ENCODE peak calls at places on chromosomes 7 and 10, in five cellular contexts. T is GM06990, B is esophagus squamous epithelium, U is AG04450, Z is astrocyte of the spinal cord. C is an unnamed sample.

GRCh38 chr7:100591596-100591995 is 5.5 kb downstream of the FBXO24 start:
- DNase-seq in T (no peak), B (no peak), U (no peak), Z (no peak), C (no peak)

GRCh38 chr10:13993169-13993568 is 337.6 kb downstream of the FRMD4A start:
- DNase-seq in T (no peak), B (no peak), U (peak; percentile 78), Z (peak; percentile 71), C (no peak)

GRCh38 chr7:28811003-28811402 is 147.1 kb downstream of the TRIL start:
- DNase-seq in T (no peak), B (no peak), U (no peak), Z (no peak), C (no peak)

GRCh38 chr7:149496642-149497391 is 792 bp downstream of the ZNF746 start:
- DNase-seq in T (peak; percentile 55), B (no peak), U (no peak), Z (peak; percentile 32), C (peak; percentile 69)

GRCh38 chr10:20233423-20233822 is 417.2 kb downstream of the PLXDC2 start:
- DNase-seq in T (no peak), B (no peak), U (no peak), Z (no peak), C (no peak)

GRCh38 chr7:30970074-30970473 is 6.3 kb downstream of the GHRHR start:
- DNase-seq in T (no peak), B (no peak), U (no peak), Z (no peak), C (peak; percentile 6)

GRCh38 chr7:40329601-40330153 is 194.9 kb downstream of the SUGCT start:
- DNase-seq in T (no peak), B (no peak), U (peak; percentile 32), Z (peak; percentile 73), C (peak; percentile 52)

GRCh38 chr7:46032936-46033335 is 111.9 kb upstream of the IGFBP3 start:
- DNase-seq in T (no peak), B (no peak), U (no peak), Z (no peak), C (no peak)

GRCh38 chr7:1510780-1511154 is 6.6 kb upstream of the INTS1 start:
- DNase-seq in T (peak; percentile 16), B (no peak), U (no peak), Z (no peak), C (no peak)

GRCh38 chr7:66970310-66970709 is 25.1 kb downstream of the SBDS start:
- DNase-seq in T (no peak), B (no peak), U (no peak), Z (no peak), C (no peak)
- TF ChIP-seq CTCF in T (no peak), B (no peak), U (no peak), Z (no peak), C (no peak)

DNA sequence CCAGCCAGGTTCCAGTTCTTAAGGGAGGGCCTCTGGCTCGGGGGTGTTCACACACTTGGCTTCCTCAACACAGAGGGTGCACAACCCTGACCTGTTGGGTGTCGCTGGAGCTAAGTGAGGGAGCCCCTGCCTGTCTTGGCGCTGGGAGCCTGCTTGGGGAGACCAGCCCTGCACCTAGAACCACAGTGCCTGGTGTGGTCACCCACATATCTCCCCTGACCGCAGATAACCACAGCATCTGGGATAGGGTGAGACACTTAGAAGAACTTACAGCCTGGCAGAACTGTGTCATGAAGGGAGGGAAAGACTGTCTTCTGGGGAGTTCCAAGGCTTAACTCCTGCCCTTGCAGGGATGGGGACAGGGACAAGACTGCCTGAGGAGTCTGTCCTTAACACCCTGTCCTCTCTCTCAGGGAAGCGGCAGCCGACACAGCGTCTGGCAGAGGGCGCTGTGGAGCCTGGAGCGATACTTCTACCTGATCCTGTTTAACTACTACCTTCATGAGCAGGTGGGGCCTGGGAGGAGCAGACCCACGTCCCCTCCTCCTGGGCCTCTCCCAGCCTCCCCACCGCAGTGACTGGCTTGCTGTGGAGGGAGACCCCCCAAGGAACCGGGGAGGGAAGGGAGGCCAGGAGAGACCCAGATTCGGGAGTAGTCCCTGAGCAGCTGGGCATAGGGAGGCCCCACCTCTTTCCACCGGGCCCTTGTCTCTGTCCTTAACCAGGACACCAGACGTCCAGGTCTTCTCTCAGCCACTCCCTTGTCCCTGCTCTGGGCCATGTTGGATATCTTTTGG is 59.0 kb downstream of the PALD1 start:
- DNase-seq in T (no peak), B (no peak), U (no peak), Z (no peak), C (peak; percentile 56)
- TF ChIP-seq CTCF in T (peak; percentile 58), B (peak; percentile 34), U (peak; percentile 34), Z (peak; percentile 54), C (peak; percentile 25)

GRCh38 chr10:77501846-77502251 is 135.8 kb downstream of the KCNMA1 start:
- DNase-seq in T (no peak), B (no peak), U (no peak), Z (no peak), C (no peak)
- TF ChIP-seq CTCF in T (peak; percentile 8), B (no peak), U (no peak), Z (no peak), C (no peak)

GRCh38 chr7:74028321-74028812 is 394 bp downstream of the ELN start:
- DNase-seq in T (no peak), B (no peak), U (no peak), Z (no peak), C (no peak)

GRCh38 chr7:74026406-74027123 is 1.4 kb upstream of the ELN start:
- DNase-seq in T (peak; percentile 50), B (no peak), U (no peak), Z (peak; percentile 57), C (peak; percentile 89)

GRCh38 chr7:74025745-74026144 is 2.2 kb upstream of the ELN start:
- DNase-seq in T (no peak), B (no peak), U (no peak), Z (no peak), C (no peak)

GRCh38 chr7:74027683-74028320 is at the start of gene ELN:
- DNase-seq in T (no peak), B (no peak), U (no peak), Z (no peak), C (no peak)

GRCh38 chr7:74027124-74027682 is 770 bp upstream of the ELN start:
- DNase-seq in T (no peak), B (no peak), U (no peak), Z (no peak), C (no peak)
- TF ChIP-seq CTCF in T (no peak), B (no peak), U (no peak), Z (no peak), C (no peak)

GRCh38 chr7:106094780-106095179 is 17.3 kb downstream of the SYPL1 start:
- DNase-seq in T (no peak), B (no peak), U (no peak), Z (no peak), C (no peak)
- TF ChIP-seq CTCF in T (peak; percentile 12), B (peak; percentile 19), U (no peak), Z (no peak), C (no peak)

GRCh38 chr7:20508109-20508508 is 107.4 kb upstream of the ABCB5 start:
- DNase-seq in T (no peak), B (no peak), U (no peak), Z (peak; percentile 14), C (no peak)
- TF ChIP-seq CTCF in T (no peak), B (no peak), U (no peak), Z (no peak), C (no peak)

DNA sequence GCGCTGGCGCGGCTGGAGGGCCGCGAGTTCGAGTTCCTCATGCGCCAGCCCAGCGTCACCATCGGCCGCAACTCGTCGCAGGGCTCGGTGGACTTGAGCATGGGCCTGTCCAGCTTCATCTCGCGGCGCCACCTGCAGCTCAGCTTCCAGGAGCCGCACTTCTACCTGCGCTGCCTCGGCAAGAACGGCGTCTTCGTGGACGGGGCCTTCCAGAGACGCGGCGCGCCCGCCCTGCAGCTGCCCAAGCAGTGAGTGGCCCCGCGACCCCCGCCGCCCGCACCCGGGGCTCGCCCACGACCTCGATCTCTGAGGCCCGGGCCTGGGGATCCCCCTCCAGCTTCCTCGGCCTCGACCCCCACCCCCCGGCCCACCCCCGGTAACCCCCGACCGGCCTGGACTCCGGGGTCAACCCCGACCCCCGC is 537 bp downstream of the FOXK1 start:
- DNase-seq in T (peak; percentile 58), B (no peak), U (no peak), Z (peak; percentile 53), C (peak; percentile 58)
- TF ChIP-seq CTCF in T (no peak), B (no peak), U (no peak), Z (peak; percentile 22), C (peak; percentile 33)

DNA sequence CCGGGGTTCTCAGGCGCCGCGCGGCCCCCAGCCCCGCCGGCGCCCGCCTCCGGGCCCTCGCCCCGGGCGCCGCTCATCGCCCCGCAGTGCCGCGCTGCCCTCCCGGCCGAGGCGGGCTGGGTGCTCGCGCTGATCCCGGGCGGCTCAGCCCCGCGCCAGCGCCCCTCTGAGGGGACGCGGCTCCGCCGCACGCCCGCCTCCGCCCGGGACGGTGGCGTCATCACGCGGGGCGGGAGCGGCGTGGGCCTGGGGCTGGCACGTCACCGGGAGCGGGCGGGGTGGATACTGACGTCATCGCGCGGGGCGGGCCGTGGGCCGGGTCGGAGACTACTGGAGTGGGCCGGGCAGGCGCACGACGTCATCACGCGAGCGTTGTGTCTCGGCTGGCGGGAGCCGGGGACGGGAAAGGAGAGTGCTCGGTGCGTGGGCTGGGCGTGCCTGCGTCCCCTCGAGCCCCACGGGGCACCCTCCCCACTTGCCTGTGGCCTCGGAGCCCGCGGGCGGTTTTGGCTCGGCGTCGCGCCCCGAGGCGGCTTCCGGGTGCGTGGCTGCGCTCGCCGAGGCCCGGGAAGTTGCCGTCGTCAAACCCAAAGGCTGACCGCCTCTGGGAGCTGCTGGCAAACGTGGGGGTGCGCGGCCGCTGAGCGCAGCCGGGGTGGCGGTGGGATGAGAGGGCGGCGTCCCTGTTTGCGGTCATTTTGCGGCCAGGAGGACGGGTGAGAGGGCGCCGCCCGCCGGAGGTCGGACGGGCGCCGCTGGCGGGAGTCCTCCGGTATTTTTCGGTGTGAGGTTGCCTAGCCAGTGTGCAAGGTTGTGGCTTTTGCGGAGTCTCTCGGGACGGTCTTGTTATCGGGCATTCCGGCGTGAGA is at the start of gene ESYT2:
- DNase-seq in T (peak; percentile 99), B (peak; percentile 83), U (peak; percentile 89), Z (peak; percentile 97), C (peak; percentile 98)
- TF ChIP-seq CTCF in T (no peak), B (peak; percentile 7), U (peak; percentile 21), Z (peak; percentile 20), C (peak; percentile 24)

GRCh38 chr7:98879198-98879988 is 1.1 kb downstream of the TRRAP start:
- DNase-seq in T (peak; percentile 51), B (no peak), U (no peak), Z (no peak), C (peak; percentile 73)
- TF ChIP-seq CTCF in T (peak; percentile 64), B (no peak), U (no peak), Z (peak; percentile 9), C (peak; percentile 50)

C was measured in GM13976.